ENCODE peak calls at places on chromosomes 4 and X, in eight cellular contexts. One of them, this sample, is unnamed. For H3K36me3, the result is how much of the 10 kb centered on the place peaks cover.

GRCh38 chr4:124907881-124908280 is 195.3 kb upstream of the ANKRD50 start:
- DNase-seq in HepG2: no peak
- DNase-seq in stomach: no peak
- DNase-seq in suprapubic skin: no peak
- DNase-seq in GM12878: no peak
- DNase-seq in transverse colon: no peak
- DNase-seq in upper lobe of left lung: no peak
- DNase-seq in HCT116: no peak
- DNase-seq in this sample: no peak

GRCh38 chr4:70992354-70992753 is 1.1 kb upstream of the DCK start:
- DNase-seq in HepG2: no peak
- DNase-seq in stomach: no peak
- DNase-seq in suprapubic skin: no peak
- DNase-seq in GM12878: no peak
- DNase-seq in transverse colon: peak
- DNase-seq in upper lobe of left lung: no peak
- DNase-seq in HCT116: peak
- DNase-seq in this sample: no peak

GRCh38 chr4:127000846-127001245 is 631.9 kb upstream of the INTU start:
- DNase-seq in HepG2: no peak
- DNase-seq in stomach: no peak
- DNase-seq in suprapubic skin: no peak
- DNase-seq in GM12878: no peak
- DNase-seq in transverse colon: no peak
- DNase-seq in upper lobe of left lung: no peak
- DNase-seq in HCT116: no peak
- DNase-seq in this sample: no peak

GRCh38 chr4:24763631-24764302 is 31.6 kb upstream of the SOD3 start:
- DNase-seq in HepG2: no peak
- DNase-seq in stomach: no peak
- DNase-seq in suprapubic skin: no peak
- DNase-seq in GM12878: no peak
- DNase-seq in transverse colon: no peak
- DNase-seq in upper lobe of left lung: no peak
- DNase-seq in HCT116: no peak
- DNase-seq in this sample: peak

GRCh38 chrX:110310896-110311295 is 7.0 kb downstream of the AMMECR1 start:
- DNase-seq in HepG2: no peak
- DNase-seq in stomach: no peak
- DNase-seq in suprapubic skin: no peak
- DNase-seq in GM12878: no peak
- DNase-seq in transverse colon: no peak
- DNase-seq in upper lobe of left lung: no peak
- DNase-seq in HCT116: no peak
- DNase-seq in this sample: no peak

GRCh38 chr4:184309241-184310170 is 91.8 kb upstream of the ENPP6 start:
- DNase-seq in HepG2: no peak
- DNase-seq in stomach: no peak
- DNase-seq in suprapubic skin: no peak
- DNase-seq in GM12878: no peak
- DNase-seq in transverse colon: no peak
- DNase-seq in upper lobe of left lung: no peak
- DNase-seq in HCT116: no peak
- DNase-seq in this sample: peak

GRCh38 chr4:148443550-148444295 is 1.5 kb upstream of the NR3C2 start:
- DNase-seq in HepG2: no peak
- DNase-seq in stomach: peak
- DNase-seq in suprapubic skin: peak
- DNase-seq in GM12878: no peak
- DNase-seq in transverse colon: peak
- DNase-seq in upper lobe of left lung: peak
- DNase-seq in HCT116: no peak
- DNase-seq in this sample: peak

GRCh38 chr4:8594097-8595038 is 1.8 kb downstream of the CPZ start:
- DNase-seq in HepG2: peak
- DNase-seq in stomach: peak
- DNase-seq in suprapubic skin: no peak
- DNase-seq in GM12878: peak
- DNase-seq in transverse colon: peak
- DNase-seq in upper lobe of left lung: peak
- DNase-seq in HCT116: peak
- DNase-seq in this sample: peak

GRCh38 chr4:38162240-38162784 is 202.1 kb downstream of the PTTG2 start:
- DNase-seq in HepG2: peak
- DNase-seq in stomach: peak
- DNase-seq in suprapubic skin: no peak
- DNase-seq in GM12878: no peak
- DNase-seq in transverse colon: no peak
- DNase-seq in upper lobe of left lung: peak
- DNase-seq in HCT116: peak
- DNase-seq in this sample: no peak

DNA sequence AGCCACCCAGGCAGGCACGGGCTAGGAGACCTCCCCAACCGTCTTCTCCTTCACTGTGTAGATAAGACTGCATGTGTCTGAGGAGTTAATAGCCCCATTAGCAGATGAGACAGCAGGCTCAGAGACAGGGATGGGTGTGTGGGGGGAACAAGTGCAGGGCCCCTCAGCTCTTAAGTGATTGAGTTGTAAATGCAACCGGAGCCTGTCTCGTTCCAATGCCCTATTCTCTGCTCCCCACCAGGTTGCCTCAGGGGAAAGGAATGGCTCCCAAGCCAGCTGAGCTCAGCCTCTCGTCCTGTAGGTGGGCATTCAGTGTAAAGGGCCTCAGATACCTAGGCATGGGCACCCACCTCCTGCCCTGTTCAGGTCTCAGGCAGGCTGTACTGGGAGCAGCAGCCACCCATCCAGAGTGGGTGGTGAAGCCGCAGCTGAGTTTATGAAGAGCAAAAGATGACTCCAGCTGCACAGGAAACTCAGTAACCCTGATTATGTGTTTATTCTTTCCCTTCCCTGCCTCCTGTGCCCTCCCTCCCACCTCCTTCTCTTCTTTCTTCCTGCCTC is 87.3 kb downstream of the PJA1 start:
- DNase-seq in HepG2: no peak
- DNase-seq in stomach: no peak
- DNase-seq in suprapubic skin: peak
- DNase-seq in GM12878: no peak
- DNase-seq in transverse colon: no peak
- DNase-seq in upper lobe of left lung: no peak
- DNase-seq in HCT116: no peak
- DNase-seq in this sample: no peak
- TF ChIP-seq POLR2AphosphoS5 in HepG2: no peak
- TF ChIP-seq POLR2AphosphoS5 in stomach: no peak
- TF ChIP-seq POLR2AphosphoS5 in suprapubic skin: no peak
- TF ChIP-seq POLR2AphosphoS5 in GM12878: no peak
- TF ChIP-seq POLR2AphosphoS5 in transverse colon: no peak
- TF ChIP-seq POLR2AphosphoS5 in upper lobe of left lung: no peak
- TF ChIP-seq POLR2AphosphoS5 in HCT116: no peak
- TF ChIP-seq POLR2AphosphoS5 in this sample: no peak

DNA sequence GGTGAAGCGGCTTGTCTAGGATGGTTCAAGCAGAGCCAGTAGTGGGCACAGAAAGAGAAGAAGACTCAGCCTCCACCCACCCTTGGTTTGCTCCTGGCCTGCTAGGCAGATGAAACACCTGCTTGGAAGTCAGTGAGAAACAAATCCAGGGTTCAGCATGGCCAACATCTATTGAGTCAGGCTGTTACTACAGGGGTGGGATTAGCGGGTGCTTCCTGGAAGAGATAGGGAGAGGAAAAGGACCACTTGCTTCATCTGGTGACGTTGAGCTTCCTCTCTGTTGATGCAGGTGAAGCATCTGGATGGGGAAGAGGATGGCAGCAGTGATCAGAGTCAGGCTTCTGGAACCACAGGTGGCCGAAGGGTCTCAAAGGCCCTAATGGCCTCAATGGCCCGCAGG is 3.0 kb downstream of the MAGED2 start:
- DNase-seq in HepG2: no peak
- DNase-seq in stomach: no peak
- DNase-seq in suprapubic skin: no peak
- DNase-seq in GM12878: no peak
- DNase-seq in transverse colon: no peak
- DNase-seq in upper lobe of left lung: no peak
- DNase-seq in HCT116: no peak
- DNase-seq in this sample: no peak
- H3K36me3 ChIP-seq in HepG2: under half
- H3K36me3 ChIP-seq in stomach: under half
- H3K36me3 ChIP-seq in suprapubic skin: under half
- H3K36me3 ChIP-seq in GM12878: under half
- H3K36me3 ChIP-seq in transverse colon: under half
- H3K36me3 ChIP-seq in upper lobe of left lung: half or more
- H3K36me3 ChIP-seq in HCT116: under half
- H3K36me3 ChIP-seq in this sample: under half

GRCh38 chrX:154762529-154763296 is at the start of gene DKC1:
- DNase-seq in HepG2: peak
- DNase-seq in stomach: peak
- DNase-seq in suprapubic skin: peak
- DNase-seq in GM12878: peak
- DNase-seq in transverse colon: peak
- DNase-seq in upper lobe of left lung: peak
- DNase-seq in HCT116: peak
- DNase-seq in this sample: peak
- TF ChIP-seq POLR2A in HepG2: peak
- TF ChIP-seq POLR2A in stomach: no peak
- TF ChIP-seq POLR2A in suprapubic skin: no peak
- TF ChIP-seq POLR2A in GM12878: peak
- TF ChIP-seq POLR2A in transverse colon: peak
- TF ChIP-seq POLR2A in upper lobe of left lung: no peak
- TF ChIP-seq POLR2A in HCT116: no peak
- TF ChIP-seq POLR2A in this sample: no peak

GRCh38 chrX:39245024-39245423 is 443.8 kb downstream of the MID1IP1 start:
- DNase-seq in HepG2: no peak
- DNase-seq in stomach: no peak
- DNase-seq in suprapubic skin: no peak
- DNase-seq in GM12878: no peak
- DNase-seq in transverse colon: no peak
- DNase-seq in upper lobe of left lung: no peak
- DNase-seq in HCT116: no peak
- DNase-seq in this sample: no peak

GRCh38 chrX:39247536-39247935 is 446.3 kb downstream of the MID1IP1 start:
- DNase-seq in HepG2: no peak
- DNase-seq in stomach: no peak
- DNase-seq in suprapubic skin: no peak
- DNase-seq in GM12878: no peak
- DNase-seq in transverse colon: no peak
- DNase-seq in upper lobe of left lung: no peak
- DNase-seq in HCT116: no peak
- DNase-seq in this sample: no peak

GRCh38 chrX:39244146-39244545 is 442.9 kb downstream of the MID1IP1 start:
- DNase-seq in HepG2: no peak
- DNase-seq in stomach: no peak
- DNase-seq in suprapubic skin: no peak
- DNase-seq in GM12878: no peak
- DNase-seq in transverse colon: no peak
- DNase-seq in upper lobe of left lung: no peak
- DNase-seq in HCT116: no peak
- DNase-seq in this sample: no peak

GRCh38 chrX:39238017-39238416 is 436.8 kb downstream of the MID1IP1 start:
- DNase-seq in HepG2: no peak
- DNase-seq in stomach: no peak
- DNase-seq in suprapubic skin: no peak
- DNase-seq in GM12878: no peak
- DNase-seq in transverse colon: no peak
- DNase-seq in upper lobe of left lung: no peak
- DNase-seq in HCT116: no peak
- DNase-seq in this sample: no peak

GRCh38 chrX:39242187-39242586 is 440.9 kb downstream of the MID1IP1 start:
- DNase-seq in HepG2: peak
- DNase-seq in stomach: peak
- DNase-seq in suprapubic skin: no peak
- DNase-seq in GM12878: no peak
- DNase-seq in transverse colon: peak
- DNase-seq in upper lobe of left lung: no peak
- DNase-seq in HCT116: peak
- DNase-seq in this sample: peak
- TF ChIP-seq POLR2AphosphoS5 in HepG2: no peak
- TF ChIP-seq POLR2AphosphoS5 in stomach: no peak
- TF ChIP-seq POLR2AphosphoS5 in suprapubic skin: no peak
- TF ChIP-seq POLR2AphosphoS5 in GM12878: no peak
- TF ChIP-seq POLR2AphosphoS5 in transverse colon: no peak
- TF ChIP-seq POLR2AphosphoS5 in upper lobe of left lung: no peak
- TF ChIP-seq POLR2AphosphoS5 in HCT116: no peak
- TF ChIP-seq POLR2AphosphoS5 in this sample: no peak

GRCh38 chr4:99821918-99822503 is 5.4 kb downstream of the DAPP1 start:
- DNase-seq in HepG2: no peak
- DNase-seq in stomach: no peak
- DNase-seq in suprapubic skin: no peak
- DNase-seq in GM12878: peak
- DNase-seq in transverse colon: no peak
- DNase-seq in upper lobe of left lung: no peak
- DNase-seq in HCT116: no peak
- DNase-seq in this sample: no peak

GRCh38 chr4:99826016-99826415 is 9.4 kb downstream of the DAPP1 start:
- DNase-seq in HepG2: no peak
- DNase-seq in stomach: no peak
- DNase-seq in suprapubic skin: no peak
- DNase-seq in GM12878: no peak
- DNase-seq in transverse colon: no peak
- DNase-seq in upper lobe of left lung: no peak
- DNase-seq in HCT116: no peak
- DNase-seq in this sample: no peak

GRCh38 chr4:99824070-99824599 is 7.5 kb downstream of the DAPP1 start:
- DNase-seq in HepG2: no peak
- DNase-seq in stomach: no peak
- DNase-seq in suprapubic skin: no peak
- DNase-seq in GM12878: no peak
- DNase-seq in transverse colon: no peak
- DNase-seq in upper lobe of left lung: no peak
- DNase-seq in HCT116: no peak
- DNase-seq in this sample: no peak

GRCh38 chr4:99825272-99825671 is 8.6 kb downstream of the DAPP1 start:
- DNase-seq in HepG2: no peak
- DNase-seq in stomach: no peak
- DNase-seq in suprapubic skin: no peak
- DNase-seq in GM12878: no peak
- DNase-seq in transverse colon: no peak
- DNase-seq in upper lobe of left lung: no peak
- DNase-seq in HCT116: no peak
- DNase-seq in this sample: no peak

DNA sequence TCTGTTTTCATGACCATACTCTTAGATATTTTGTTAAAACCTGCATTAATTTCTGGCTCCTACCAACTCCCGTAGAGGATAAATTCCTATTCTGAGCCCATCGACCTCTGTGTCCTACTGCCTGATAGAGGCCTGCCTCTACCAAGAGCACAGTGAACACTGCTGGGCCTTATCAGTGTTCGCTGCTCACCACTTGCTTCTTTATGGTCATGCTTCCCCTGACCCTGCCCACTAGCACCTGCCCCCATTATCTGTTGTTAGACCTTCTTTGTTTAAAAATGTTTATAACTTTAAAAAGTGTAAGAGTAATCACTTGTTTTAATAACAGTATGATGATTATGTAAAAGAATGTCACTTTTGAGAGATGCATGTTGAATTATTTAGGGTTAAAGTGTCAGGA is 6.1 kb downstream of the DAPP1 start:
- DNase-seq in HepG2: no peak
- DNase-seq in stomach: no peak
- DNase-seq in suprapubic skin: no peak
- DNase-seq in GM12878: no peak
- DNase-seq in transverse colon: no peak
- DNase-seq in upper lobe of left lung: no peak
- DNase-seq in HCT116: no peak
- DNase-seq in this sample: no peak
- H3K36me3 ChIP-seq in HepG2: under half
- H3K36me3 ChIP-seq in stomach: under half
- H3K36me3 ChIP-seq in suprapubic skin: under half
- H3K36me3 ChIP-seq in GM12878: under half
- H3K36me3 ChIP-seq in transverse colon: under half
- H3K36me3 ChIP-seq in upper lobe of left lung: under half
- H3K36me3 ChIP-seq in HCT116: under half
- H3K36me3 ChIP-seq in this sample: under half